ENCODE peak calls at places on chromosomes 5 and 9, in seven cellular contexts. N, Y, H, J, L, E and M are unnamed samples.

GRCh38 chr9:80501635-80502034 is 929.9 kb downstream of the TLE4 start:
- DNase-seq in Y (no peak), N (no peak), L (no peak), E (peak; percentile 69), H (no peak), J (no peak), M (no peak)

GRCh38 chr9:109109962-109110325 is 9.8 kb downstream of the TMEM245 start:
- DNase-seq in E (no peak), J (no peak), L (no peak), H (no peak), N (no peak), Y (no peak), M (no peak)

GRCh38 chr9:107810493-107810931 is 320.9 kb upstream of the KLF4 start:
- DNase-seq in J (no peak), H (peak; percentile 66), Y (no peak), N (no peak), L (no peak), E (no peak), M (no peak)

GRCh38 chr5:4584982-4585381 is 555.1 kb upstream of the ADAMTS16 start:
- DNase-seq in N (peak; percentile 32), H (no peak), Y (no peak), L (no peak), E (no peak), J (no peak), M (no peak)

GRCh38 chr9:136242908-136243525 is 2.6 kb downstream of the QSOX2 start:
- DNase-seq in L (no peak), N (no peak), Y (no peak), E (peak; percentile 47), J (peak; percentile 11), H (no peak), M (no peak)

GRCh38 chr5:42876375-42876844 is 64.7 kb upstream of the SELENOP start:
- DNase-seq in Y (no peak), J (no peak), H (no peak), N (no peak), L (no peak), E (no peak), M (no peak)

GRCh38 chr5:149338364-149338763 is 6.9 kb upstream of the GRPEL2 start:
- DNase-seq in J (no peak), Y (no peak), E (no peak), H (no peak), L (no peak), N (no peak), M (no peak)

GRCh38 chr5:80141147-80141671 is 106.1 kb downstream of the THBS4 start:
- DNase-seq in J (no peak), L (peak; percentile 85), Y (no peak), E (no peak), H (peak; percentile 79), N (peak; percentile 63), M (peak; percentile 46)

GRCh38 chr9:84317563-84317962 is 23.0 kb downstream of the SLC28A3 start:
- DNase-seq in H (no peak), Y (no peak), L (no peak), E (peak; percentile 25), N (no peak), J (no peak), M (no peak)
- TF ChIP-seq CTCF in H (no peak), Y (peak; percentile 20), L (no peak), E (peak; percentile 24), N (no peak), J (peak; percentile 26), M (no peak)

GRCh38 chr9:78213696-78214095 is 22.2 kb upstream of the CEP78 start:
- DNase-seq in J (no peak), H (no peak), Y (peak; percentile 29), L (no peak), N (no peak), E (peak; percentile 24), M (no peak)
- TF ChIP-seq CTCF in J (peak; percentile 25), H (peak; percentile 50), Y (peak; percentile 29), L (peak; percentile 35), N (peak; percentile 20), E (peak; percentile 4), M (peak; percentile 12)

DNA sequence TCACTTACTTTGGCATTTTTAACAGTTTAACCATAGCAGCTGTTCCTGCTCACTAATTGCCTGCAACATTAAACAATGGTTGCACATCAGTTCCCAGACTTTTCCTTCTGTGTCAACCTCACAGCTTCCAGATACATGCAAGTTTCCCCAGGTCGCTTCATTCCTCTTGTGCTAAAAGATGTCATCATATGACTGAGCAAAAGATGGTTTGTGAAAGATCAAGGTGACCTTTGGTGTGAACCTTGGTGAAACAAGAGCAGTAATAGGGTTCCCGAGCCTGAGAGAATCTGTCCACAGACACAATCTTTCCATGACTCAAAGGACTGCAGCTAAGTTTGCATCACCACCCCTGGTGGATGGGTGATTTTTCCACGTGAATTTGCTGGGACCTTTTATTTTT is 500.4 kb upstream of the PAPPA start:
- DNase-seq in N (no peak), L (no peak), E (no peak), Y (no peak), J (no peak), H (no peak), M (no peak)
- TF ChIP-seq CTCF in N (no peak), L (no peak), E (no peak), Y (no peak), J (no peak), H (no peak), M (no peak)

GRCh38 chr9:90098456-90098855 is 493.6 kb downstream of the GADD45G start:
- DNase-seq in H (no peak), J (no peak), L (no peak), Y (no peak), E (no peak), N (no peak), M (no peak)

GRCh38 chr9:90102292-90102901 is 497.6 kb downstream of the GADD45G start:
- DNase-seq in N (peak; percentile 89), L (peak; percentile 82), Y (peak; percentile 88), J (peak; percentile 36), E (peak; percentile 88), H (peak; percentile 86), M (peak; percentile 71)

GRCh38 chr9:90100014-90100413 is 495.2 kb downstream of the GADD45G start:
- DNase-seq in H (no peak), Y (no peak), J (no peak), E (no peak), N (no peak), L (no peak), M (no peak)

GRCh38 chr9:90097237-90097636 is 492.4 kb downstream of the GADD45G start:
- DNase-seq in E (no peak), J (no peak), H (no peak), L (no peak), N (no peak), Y (no peak), M (no peak)

GRCh38 chr9:90099262-90099982 is 494.6 kb downstream of the GADD45G start:
- DNase-seq in H (no peak), Y (no peak), L (no peak), E (peak; percentile 8), J (no peak), N (no peak), M (no peak)
- TF ChIP-seq CTCF in H (peak; percentile 51), Y (peak; percentile 50), L (peak; percentile 88), E (peak; percentile 33), J (peak; percentile 36), N (peak; percentile 19), M (peak; percentile 27)

DNA sequence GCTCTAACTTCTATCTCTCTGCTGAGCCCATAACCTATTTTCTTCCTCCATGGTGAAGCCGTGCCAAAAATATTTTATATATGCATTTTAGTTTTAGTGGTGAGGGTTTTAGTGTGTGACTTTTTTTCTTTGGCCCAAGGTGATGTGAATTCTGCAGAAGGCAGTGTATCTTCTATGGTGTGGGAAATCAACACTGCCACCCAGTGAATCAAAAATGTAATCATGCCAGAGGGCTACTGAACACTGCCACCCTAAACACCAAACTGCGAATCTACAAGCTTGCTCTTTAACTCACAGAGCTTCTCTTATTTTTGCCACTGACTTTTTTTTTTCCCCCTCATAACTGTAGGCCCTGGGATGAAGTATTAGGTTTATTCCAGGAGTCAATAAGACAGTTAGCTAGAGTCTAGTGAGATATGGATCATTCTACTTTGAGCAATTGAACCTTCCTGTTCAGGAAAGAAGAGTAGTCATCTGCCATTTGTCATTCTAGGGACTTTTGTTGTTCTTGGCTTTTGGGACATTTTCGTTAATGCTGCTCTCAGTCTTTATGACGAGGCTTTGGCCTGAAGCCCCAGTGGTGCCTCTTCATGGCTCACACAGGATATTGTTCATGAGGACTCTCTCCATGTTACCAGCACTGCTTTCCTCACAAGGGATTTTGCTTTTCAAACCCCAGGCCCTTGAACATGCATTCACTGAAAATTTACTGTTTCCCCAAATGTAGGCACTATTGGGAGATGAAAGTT is 53.1 kb downstream of the C7 start:
- DNase-seq in J (no peak), E (no peak), L (no peak), N (no peak), H (no peak), Y (no peak), M (no peak)
- TF ChIP-seq CTCF in J (no peak), E (no peak), L (no peak), N (no peak), H (no peak), Y (no peak), M (no peak)